ENCODE peak calls at places on chromosomes 16 and 17, in eight cellular contexts. C is lower leg skin, R is body of pancreas, N is Peyer's patch, K is GM12878, A is adrenal gland, H is suprapubic skin, X is heart left ventricle. P is an unnamed sample.
A peak's percentile ranks its signal among the peaks of the same experiment; 100 is the strongest.

GRCh38 chr17:15096511-15096910 is 168.6 kb downstream of the PMP22 start:
- DNase-seq in C (no peak), R (no peak), N (no peak), K (no peak), A (no peak), H (no peak), X (no peak), P (no peak)

GRCh38 chr17:52297230-52298010 is 138.9 kb upstream of the CA10 start:
- DNase-seq in C (no peak), R (no peak), N (no peak), K (no peak), A (no peak), H (no peak), X (no peak), P (peak; percentile 7)

GRCh38 chr16:69324013-69324531 is 6.3 kb downstream of the PDF start:
- DNase-seq in C (no peak), R (peak; percentile 71), N (peak; percentile 69), K (no peak), A (no peak), H (no peak), X (peak; percentile 59), P (no peak)

GRCh38 chr16:74901606-74902005 is 83.3 kb downstream of the WDR59 start:
- DNase-seq in C (no peak), R (no peak), N (no peak), K (no peak), A (no peak), H (no peak), X (no peak), P (no peak)

GRCh38 chr17:39787038-39787437 is 49.3 kb downstream of the GRB7 start:
- DNase-seq in C (no peak), R (no peak), N (no peak), K (no peak), A (no peak), H (no peak), X (no peak), P (no peak)

GRCh38 chr17:72158895-72159885 is 38.4 kb downstream of the SOX9 start:
- DNase-seq in C (no peak), R (no peak), N (no peak), K (no peak), A (no peak), H (no peak), X (no peak), P (no peak)

GRCh38 chr16:75044800-75045361 is 46.1 kb downstream of the ZNRF1 start:
- DNase-seq in C (peak; percentile 31), R (no peak), N (no peak), K (no peak), A (no peak), H (no peak), X (peak; percentile 66), P (no peak)

GRCh38 chr17:48593840-48594411 is 347 bp upstream of the HOXB5 start:
- DNase-seq in C (peak; percentile 71), R (peak; percentile 78), N (peak; percentile 81), K (no peak), A (peak; percentile 86), H (no peak), X (peak; percentile 76), P (no peak)

GRCh38 chr17:8681175-8681949 is 50.8 kb upstream of the MYH10 start:
- DNase-seq in C (no peak), R (no peak), N (no peak), K (no peak), A (no peak), H (no peak), X (peak; percentile 35), P (no peak)

GRCh38 chr16:29789775-29790182 is 772 bp upstream of the KIF22 start:
- DNase-seq in C (no peak), R (no peak), N (no peak), K (no peak), A (peak; percentile 30), H (no peak), X (no peak), P (no peak)

GRCh38 chr17:40480501-40481003 is 20.9 kb downstream of the TNS4 start:
- DNase-seq in C (no peak), R (no peak), N (peak; percentile 70), K (peak; percentile 8), A (no peak), H (no peak), X (no peak), P (no peak)

GRCh38 chr16:2964416-2965223 is 545 bp downstream of the KREMEN2 start:
- DNase-seq in C (no peak), R (peak; percentile 58), N (peak; percentile 79), K (no peak), A (no peak), H (no peak), X (peak; percentile 28), P (peak; percentile 97)

GRCh38 chr17:18005496-18005895 is 32.8 kb downstream of the DRC3 start:
- DNase-seq in C (no peak), R (no peak), N (no peak), K (no peak), A (no peak), H (no peak), X (no peak), P (no peak)

GRCh38 chr16:49969356-49970030 is 55.5 kb upstream of the CNEP1R1 start:
- DNase-seq in C (no peak), R (peak; percentile 6), N (no peak), K (no peak), A (no peak), H (no peak), X (no peak), P (no peak)

GRCh38 chr16:82631701-82632685 is 5.2 kb downstream of the CDH13 start:
- DNase-seq in C (no peak), R (no peak), N (no peak), K (no peak), A (no peak), H (no peak), X (no peak), P (no peak)

GRCh38 chr17:50495918-50496317 is 12.3 kb upstream of the MYCBPAP start:
- DNase-seq in C (no peak), R (no peak), N (no peak), K (no peak), A (no peak), H (no peak), X (no peak), P (peak; percentile 62)

GRCh38 chr16:89574681-89575246 is 794 bp upstream of the CPNE7 start:
- DNase-seq in C (no peak), R (peak; percentile 51), N (peak; percentile 86), K (no peak), A (no peak), H (no peak), X (peak; percentile 46), P (peak; percentile 95)

GRCh38 chr16:1151424-1152122 is 1.3 kb upstream of the CACNA1H start:
- DNase-seq in C (no peak), R (no peak), N (no peak), K (no peak), A (no peak), H (no peak), X (no peak), P (no peak)

GRCh38 chr16:52512297-52512987 is 34.5 kb downstream of the TOX3 start:
- DNase-seq in C (no peak), R (no peak), N (no peak), K (no peak), A (no peak), H (no peak), X (no peak), P (no peak)

GRCh38 chr17:33520404-33521032 is 227.4 kb upstream of the ASIC2 start:
- DNase-seq in C (no peak), R (peak; percentile 58), N (peak; percentile 62), K (no peak), A (peak; percentile 48), H (no peak), X (no peak), P (peak; percentile 12)

DNA sequence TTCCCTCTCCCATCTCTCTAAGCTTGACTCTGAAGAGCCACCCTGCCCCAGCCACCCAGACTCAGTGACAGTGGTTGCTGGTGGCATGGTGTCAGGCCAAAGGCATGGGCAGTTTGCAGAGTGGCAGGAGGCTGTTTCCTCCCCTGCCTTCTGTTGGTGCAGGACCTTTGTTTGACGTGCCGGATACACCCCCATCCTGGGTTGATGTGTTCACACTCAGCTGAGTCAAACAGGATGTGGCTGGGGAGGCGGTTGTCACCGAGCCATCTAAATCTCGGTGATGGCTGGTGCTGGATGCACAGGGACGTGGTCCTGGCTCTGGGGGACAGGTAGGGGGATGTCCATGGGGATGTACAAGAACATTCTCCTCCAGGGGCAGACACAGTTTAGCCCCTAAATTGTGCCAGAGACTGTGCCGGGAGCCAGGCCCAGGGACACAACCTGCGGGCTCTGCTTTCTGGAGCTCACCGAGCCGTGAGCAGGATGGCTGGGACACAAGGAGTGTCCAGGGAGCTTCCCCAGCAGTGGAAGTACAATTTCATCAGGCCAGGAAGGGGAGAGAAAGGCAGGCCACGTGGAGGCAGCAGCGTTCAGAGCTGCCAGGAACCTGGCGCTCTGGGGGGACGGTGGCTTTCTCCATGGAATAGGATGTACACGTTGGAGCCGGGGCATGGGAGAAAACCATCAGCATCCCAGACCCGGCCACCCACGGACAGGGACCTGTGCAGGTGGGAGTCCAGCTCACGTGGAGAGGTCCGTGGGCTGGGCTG is 264.2 kb downstream of the SEC14L1 start:
- DNase-seq in C (no peak), R (peak; percentile 42), N (no peak), K (peak; percentile 60), A (no peak), H (no peak), X (peak; percentile 81), P (peak; percentile 95)
- TF ChIP-seq POLR2A in C (no peak), R (no peak), N (no peak), K (peak; percentile 78), A (no peak), H (no peak), X (no peak), P (no peak)

GRCh38 chr16:31711344-31711845 is 162.2 kb upstream of the ZNF267 start:
- DNase-seq in C (no peak), R (no peak), N (no peak), K (no peak), A (no peak), H (no peak), X (no peak), P (no peak)
- TF ChIP-seq POLR2A in C (no peak), R (no peak), N (no peak), K (peak; percentile 39), A (no peak), H (no peak), X (no peak), P (no peak)

DNA sequence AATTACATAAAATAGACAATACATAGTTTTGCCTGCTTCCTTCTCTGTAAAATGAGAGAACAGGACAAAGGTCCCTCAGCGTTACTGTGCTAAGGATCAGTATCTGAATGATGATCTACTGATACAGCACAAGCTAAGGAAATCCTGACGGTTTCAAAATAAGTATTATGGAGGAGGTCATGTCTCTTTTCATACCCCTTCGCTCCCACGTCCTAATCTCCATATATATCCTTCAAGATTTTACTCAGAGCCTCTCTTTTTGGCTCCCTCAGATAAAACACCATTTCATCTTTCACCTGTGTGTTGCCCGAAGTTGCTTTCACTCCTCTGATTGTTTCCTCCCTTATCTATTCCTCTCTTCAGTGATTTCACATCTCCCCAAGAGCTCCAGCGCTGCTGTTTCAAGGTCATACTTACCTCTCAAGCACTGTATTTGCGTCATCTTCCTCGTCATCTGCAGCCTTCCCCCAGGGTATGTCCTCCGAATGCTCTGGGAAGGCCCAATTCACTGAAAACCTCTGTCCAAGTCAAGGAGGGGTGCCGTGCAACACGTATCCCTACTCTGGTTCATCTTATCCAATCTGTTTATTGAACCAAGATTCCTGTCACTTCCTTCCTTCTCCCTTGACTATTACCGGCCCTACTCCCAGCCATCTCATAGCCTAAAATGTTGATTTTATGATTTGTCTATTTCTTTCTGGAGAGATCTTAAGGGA is 1.2 kb upstream of the BLTP2 start:
- DNase-seq in C (peak; percentile 21), R (peak; percentile 10), N (no peak), K (no peak), A (peak; percentile 72), H (no peak), X (no peak), P (no peak)
- TF ChIP-seq POLR2A in C (no peak), R (no peak), N (no peak), K (no peak), A (no peak), H (no peak), X (no peak), P (no peak)

GRCh38 chr17:83091257-83092141 is 12.1 kb downstream of the METRNL start:
- DNase-seq in C (peak; percentile 43), R (peak; percentile 88), N (peak; percentile 91), K (no peak), A (no peak), H (no peak), X (no peak), P (no peak)
- TF ChIP-seq POLR2A in C (no peak), R (peak; percentile 35), N (no peak), K (no peak), A (no peak), H (no peak), X (no peak), P (no peak)

P was measured in H54.